ENCODE peak calls at places on chromosomes 6 and 20, in four cellular contexts. N is ovary, J is heart left ventricle, A is suprapubic skin. P is an unnamed sample. For H3K36me3, the result is how much of the 10 kb centered on the place peaks cover.

GRCh38 chr6:162058281-162058875 is 669.2 kb downstream of the PRKN start:
- DNase-seq in N (no peak), J (peak), A (no peak), P (no peak)

GRCh38 chr6:27862396-27863061 is 49.7 kb downstream of the OR2B2 start:
- DNase-seq in A (no peak), J (no peak), N (no peak), P (no peak)

GRCh38 chr6:137044366-137045220 is at the start of gene IL20RA:
- DNase-seq in N (peak), A (peak), J (peak), P (no peak)

GRCh38 chr20:46951405-46951804 is 56.8 kb downstream of the EYA2 start:
- DNase-seq in N (no peak), A (no peak), J (no peak), P (no peak)

GRCh38 chr20:31698803-31699718 is 23.6 kb downstream of the BCL2L1 start:
- DNase-seq in N (no peak), A (peak), J (peak), P (peak)

GRCh38 chr20:37914672-37915433 is 11.9 kb downstream of the VSTM2L start:
- DNase-seq in N (no peak), J (no peak), A (no peak), P (no peak)

GRCh38 chr6:88808381-88808780 is 155.0 kb downstream of the RNGTT start:
- DNase-seq in N (no peak), J (no peak), A (no peak), P (no peak)

GRCh38 chr20:49286689-49287551 is 9.1 kb upstream of the ZNFX1 start:
- DNase-seq in J (no peak), A (no peak), N (no peak), P (no peak)

GRCh38 chr20:23007462-23007861 is 27.6 kb upstream of the SSTR4 start:
- DNase-seq in A (no peak), N (no peak), J (no peak), P (no peak)

GRCh38 chr20:35305682-35306556 is 13.7 kb upstream of the FAM83C start:
- DNase-seq in N (no peak), A (no peak), J (no peak), P (peak)

GRCh38 chr6:31083742-31084354 is 28.5 kb downstream of the C6orf15 start:
- DNase-seq in J (peak), A (no peak), N (no peak), P (peak)

GRCh38 chr20:14454296-14454695 is 116.9 kb upstream of the FLRT3 start:
- DNase-seq in J (no peak), N (no peak), A (no peak), P (no peak)

GRCh38 chr6:83868639-83869038 is 9.2 kb downstream of the CYB5R4 start:
- DNase-seq in J (no peak), N (no peak), A (no peak), P (peak)

GRCh38 chr20:24160563-24161355 is 172.2 kb upstream of the GGTLC1 start:
- DNase-seq in N (peak), A (no peak), J (peak), P (peak)

GRCh38 chr6:170186006-170186908 is 104.6 kb downstream of the DLL1 start:
- DNase-seq in N (no peak), A (no peak), J (no peak), P (no peak)

GRCh38 chr6:20630617-20631448 is 96.6 kb downstream of the CDKAL1 start:
- DNase-seq in J (no peak), N (no peak), A (no peak), P (no peak)

GRCh38 chr6:159730277-159730676 is 3.0 kb downstream of the WTAP start:
- DNase-seq in N (no peak), A (no peak), J (no peak), P (no peak)

GRCh38 chr6:82875573-82876185 is 190.0 kb downstream of the UBE3D start:
- DNase-seq in N (no peak), A (no peak), J (no peak), P (peak)

GRCh38 chr20:63290136-63290676 is 2.8 kb upstream of the COL20A1 start:
- DNase-seq in N (no peak), J (no peak), A (no peak), P (no peak)

GRCh38 chr20:23668477-23668951 is 20.3 kb downstream of the CST4 start:
- DNase-seq in N (peak), J (peak), A (no peak), P (peak)

GRCh38 chr6:14265049-14266021 is 147.8 kb downstream of the CD83 start:
- DNase-seq in J (no peak), N (no peak), A (no peak), P (no peak)

GRCh38 chr20:29086938-29087337 is 2170.5 kb upstream of the DEFB115 start:
- DNase-seq in A (no peak), N (no peak), J (no peak), P (no peak)

GRCh38 chr6:33316603-33317417 is 734 bp downstream of the ZBTB22 start:
- DNase-seq in N (peak), J (no peak), A (peak), P (no peak)

GRCh38 chr6:33315753-33316602 is 1.6 kb downstream of the ZBTB22 start:
- DNase-seq in J (no peak), N (no peak), A (peak), P (no peak)

GRCh38 chr6:33318426-33319073 is 1.0 kb upstream of the ZBTB22 start:
- DNase-seq in A (no peak), N (peak), J (no peak), P (no peak)

GRCh38 chr6:33317418-33317667 is 201 bp downstream of the ZBTB22 start:
- DNase-seq in N (no peak), A (peak), J (no peak), P (peak)

DNA sequence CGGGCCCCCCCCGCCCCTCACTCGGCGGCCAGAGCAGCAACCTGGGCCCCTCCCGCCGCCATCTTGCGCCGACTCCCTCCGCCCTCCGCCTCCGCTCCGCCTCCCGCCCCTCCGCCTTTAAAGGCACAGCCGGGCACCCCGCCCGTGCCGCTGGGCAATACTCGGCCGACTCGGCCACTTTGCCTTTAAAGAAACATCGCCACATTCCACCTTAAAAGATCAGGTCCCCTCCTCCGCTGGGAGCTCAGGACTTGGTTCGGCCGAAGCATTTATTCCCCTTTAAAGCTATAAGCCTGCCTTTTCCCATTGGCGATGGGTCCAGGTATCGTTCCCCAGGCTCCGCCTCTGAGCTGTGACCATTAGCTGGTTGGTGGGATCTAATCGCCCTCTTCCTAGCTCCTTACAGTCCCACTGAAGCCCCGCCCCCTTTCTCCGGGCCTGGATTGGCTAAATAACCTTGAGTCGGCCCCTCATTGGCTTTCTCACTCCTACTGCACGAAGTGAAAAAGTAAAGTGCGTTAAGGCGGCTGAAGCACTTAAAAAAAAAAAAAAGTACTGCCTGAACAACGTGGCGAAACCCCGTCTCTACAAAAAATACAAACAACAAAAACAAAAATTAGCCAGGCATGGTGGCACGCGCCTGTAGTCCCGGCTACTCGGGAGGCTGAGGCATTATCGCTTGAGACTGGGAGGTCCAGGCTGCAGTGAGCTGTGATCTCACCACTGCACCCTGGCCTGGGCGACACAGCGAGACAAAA is at the start of gene ZBTB22:
- DNase-seq in A (peak), J (peak), N (peak), P (peak)
- TF ChIP-seq POLR2A in A (peak), J (no peak), N (no peak), P (no peak)

DNA sequence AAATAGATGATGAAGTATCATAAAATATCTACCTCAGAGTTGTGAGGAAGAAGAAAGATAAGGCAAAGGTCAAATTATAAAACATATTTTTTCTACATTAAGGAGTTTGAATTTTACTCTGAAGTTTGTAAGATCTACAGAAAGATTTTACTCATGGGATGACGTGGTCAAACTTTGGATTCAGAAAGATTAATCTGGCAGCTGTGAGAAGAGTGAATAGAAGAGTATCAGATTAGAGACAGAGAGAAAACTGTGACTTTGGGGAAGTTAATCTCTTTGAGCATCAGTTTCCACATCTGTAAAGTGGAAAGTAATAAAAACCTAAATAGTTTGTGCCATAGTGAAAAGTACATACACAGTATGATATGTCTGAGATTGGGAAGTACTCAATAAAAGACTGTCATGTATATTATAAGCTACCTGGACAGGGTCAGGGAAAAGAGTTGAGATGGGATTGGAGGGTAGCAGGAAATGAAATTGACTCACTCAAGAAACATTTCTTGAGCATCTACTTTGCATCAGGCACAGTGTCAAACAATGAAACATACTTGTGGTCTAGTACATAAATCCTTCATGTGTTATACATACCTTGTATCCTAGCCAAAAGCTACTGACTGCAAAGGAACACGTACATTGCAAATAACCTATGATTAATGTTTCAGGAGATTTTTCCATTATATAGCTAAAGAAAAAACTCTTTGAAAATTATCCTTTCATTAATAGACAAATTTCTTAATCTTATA is 222.1 kb downstream of the TMEM200A start:
- DNase-seq in N (no peak), A (no peak), J (no peak), P (no peak)
- H3K36me3 ChIP-seq in N (under half), A (under half), J (under half), P (under half)

GRCh38 chr20:56391037-56391436 is 978 bp downstream of the AURKA start:
- DNase-seq in N (no peak), J (no peak), A (no peak), P (peak)

GRCh38 chr20:56393653-56394052 is 1.2 kb downstream of the CSTF1 start:
- DNase-seq in A (no peak), N (no peak), J (no peak), P (no peak)

GRCh38 chr20:56391596-56392281 is at the start of gene AURKA:
- DNase-seq in J (no peak), N (no peak), A (no peak), P (no peak)

GRCh38 chr20:56393133-56393472 is 658 bp downstream of the CSTF1 start:
- DNase-seq in N (no peak), A (no peak), J (no peak), P (peak)

DNA sequence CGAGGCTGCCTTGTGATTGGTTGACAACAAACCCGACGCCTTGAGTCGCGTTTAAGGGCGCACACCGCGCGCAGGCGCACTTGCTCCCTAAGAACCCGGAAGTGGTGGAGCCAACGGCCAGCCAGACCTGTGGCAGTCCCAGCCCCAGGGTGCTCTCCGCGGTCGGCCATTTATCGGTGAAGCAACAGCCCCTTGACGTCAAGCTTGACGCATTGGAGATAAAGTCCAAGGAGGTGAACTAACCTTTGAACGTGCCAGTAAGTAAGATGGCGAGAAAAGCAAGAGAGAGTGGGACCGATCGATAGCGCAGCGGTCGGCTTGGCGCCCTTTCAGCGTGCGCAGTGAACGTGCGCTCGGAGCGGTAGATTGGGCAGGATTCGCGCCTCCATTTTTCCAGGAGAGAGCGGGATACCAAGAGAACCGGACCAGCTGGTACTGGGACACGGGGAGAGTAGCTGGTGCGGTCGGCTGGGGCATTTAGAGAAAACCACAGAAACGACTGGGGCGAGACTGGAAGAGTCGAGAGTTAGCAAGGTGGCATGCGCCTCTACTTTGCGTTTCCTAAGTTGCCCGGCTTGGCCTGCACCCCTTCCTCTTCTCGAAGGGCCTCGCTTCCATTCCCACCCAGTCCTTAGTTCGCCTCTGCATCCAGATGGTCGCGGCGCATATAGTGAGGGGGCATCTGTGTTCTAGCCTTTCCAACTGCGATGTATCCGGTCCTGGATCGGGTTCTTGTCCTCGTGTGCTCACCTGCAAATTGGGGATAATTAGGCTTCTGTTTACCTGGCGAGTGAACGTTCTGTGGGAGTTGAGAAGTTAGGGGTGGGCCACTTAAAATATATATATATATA is at the start of gene CSTF1:
- DNase-seq in A (peak), J (peak), N (peak), P (peak)
- TF ChIP-seq POLR2A in A (no peak), J (no peak), N (peak), P (peak)

GRCh38 chr6:97674802-97675201 is 391.8 kb upstream of the MMS22L start:
- DNase-seq in J (no peak), A (no peak), N (no peak), P (no peak)

GRCh38 chr6:97666889-97667288 is 383.9 kb upstream of the MMS22L start:
- DNase-seq in A (no peak), J (no peak), N (no peak), P (no peak)

GRCh38 chr6:97668716-97669115 is 385.7 kb upstream of the MMS22L start:
- DNase-seq in N (no peak), A (no peak), J (peak), P (no peak)

GRCh38 chr6:97665410-97665809 is 382.4 kb upstream of the MMS22L start:
- DNase-seq in N (no peak), J (no peak), A (no peak), P (no peak)

DNA sequence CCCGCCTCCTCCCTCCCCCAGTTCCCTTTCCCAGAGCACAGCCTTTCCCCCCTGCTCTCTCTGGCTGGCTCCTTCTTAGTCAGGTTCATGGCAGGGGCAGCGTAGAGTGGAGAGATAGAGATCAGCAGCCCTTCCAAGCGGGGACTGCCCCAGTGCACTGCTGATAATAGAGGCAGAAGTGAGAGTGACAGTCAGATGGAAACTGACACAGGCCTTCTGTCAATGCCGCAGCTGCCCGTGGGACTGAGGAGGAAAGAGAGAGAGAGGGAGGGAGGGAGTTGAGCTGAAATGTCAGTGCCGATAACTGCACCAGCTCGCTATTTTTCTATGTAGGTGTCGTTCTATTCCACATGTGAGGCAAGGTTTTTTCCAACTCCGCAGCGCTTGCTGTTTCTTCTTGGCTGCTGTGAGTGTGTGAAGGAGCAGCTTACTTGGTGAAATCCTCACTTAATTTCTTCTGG is 386.2 kb upstream of the MMS22L start:
- DNase-seq in J (peak), N (no peak), A (no peak), P (no peak)
- H3K36me3 ChIP-seq in J (under half), N (under half), A (under half), P (under half)

GRCh38 chr20:50304883-50305635 is 114.4 kb downstream of the CEBPB start:
- DNase-seq in J (peak), N (peak), A (peak), P (no peak)
- TF ChIP-seq POLR2A in J (no peak), N (peak), A (no peak), P (no peak)

P was measured in endothelial cell of umbilical vein.